ENCODE peak calls at places on chromosomes 1 and 21, in four cellular contexts. One of them, this sample, is unnamed.

GRCh38 chr1:18104546-18105100 is 3.0 kb upstream of the IGSF21 start:
- DNase-seq in GM23248: peak
- DNase-seq in Right ventricle myocardium superior: no peak
- DNase-seq in AG09309: no peak
- DNase-seq in this sample: no peak

GRCh38 chr1:65959896-65960295 is 167.2 kb downstream of the PDE4B start:
- DNase-seq in GM23248: no peak
- DNase-seq in Right ventricle myocardium superior: no peak
- DNase-seq in AG09309: no peak
- DNase-seq in this sample: no peak

GRCh38 chr1:30232288-30232899 is 491.0 kb downstream of the MATN1 start:
- DNase-seq in GM23248: peak
- DNase-seq in Right ventricle myocardium superior: no peak
- DNase-seq in AG09309: no peak
- DNase-seq in this sample: no peak

GRCh38 chr1:184242507-184242943 is 144.3 kb upstream of the C1orf21 start:
- DNase-seq in GM23248: peak
- DNase-seq in Right ventricle myocardium superior: no peak
- DNase-seq in AG09309: peak
- DNase-seq in this sample: no peak

GRCh38 chr1:231124746-231125145 is 37.1 kb upstream of the TRIM67 start:
- DNase-seq in GM23248: no peak
- DNase-seq in Right ventricle myocardium superior: no peak
- DNase-seq in AG09309: no peak
- DNase-seq in this sample: peak

GRCh38 chr1:229716064-229716463 is 90.0 kb downstream of the URB2 start:
- DNase-seq in GM23248: no peak
- DNase-seq in Right ventricle myocardium superior: no peak
- DNase-seq in AG09309: no peak
- DNase-seq in this sample: no peak

GRCh38 chr1:219537182-219537581 is 75.7 kb downstream of the ZC3H11B start:
- DNase-seq in GM23248: no peak
- DNase-seq in Right ventricle myocardium superior: no peak
- DNase-seq in AG09309: no peak
- DNase-seq in this sample: no peak

GRCh38 chr1:94926365-94926914 is 470 bp downstream of the CNN3 start:
- DNase-seq in GM23248: peak
- DNase-seq in Right ventricle myocardium superior: peak
- DNase-seq in AG09309: no peak
- DNase-seq in this sample: peak

GRCh38 chr1:18642278-18643095 is 11.8 kb downstream of the PAX7 start:
- DNase-seq in GM23248: no peak
- DNase-seq in Right ventricle myocardium superior: no peak
- DNase-seq in AG09309: no peak
- DNase-seq in this sample: no peak

GRCh38 chr1:230127105-230128054 is 60.3 kb downstream of the GALNT2 start:
- DNase-seq in GM23248: no peak
- DNase-seq in Right ventricle myocardium superior: peak
- DNase-seq in AG09309: no peak
- DNase-seq in this sample: no peak

GRCh38 chr1:42756956-42757891 is 9.6 kb downstream of the P3H1 start:
- DNase-seq in GM23248: peak
- DNase-seq in Right ventricle myocardium superior: no peak
- DNase-seq in AG09309: no peak
- DNase-seq in this sample: no peak

GRCh38 chr1:184044603-184045376 is 6.7 kb upstream of the TSEN15 start:
- DNase-seq in GM23248: no peak
- DNase-seq in Right ventricle myocardium superior: no peak
- DNase-seq in AG09309: no peak
- DNase-seq in this sample: no peak

GRCh38 chr1:183148599-183148998 is 37.5 kb upstream of the LAMC2 start:
- DNase-seq in GM23248: peak
- DNase-seq in Right ventricle myocardium superior: no peak
- DNase-seq in AG09309: no peak
- DNase-seq in this sample: no peak

GRCh38 chr1:44422161-44422560 is 17.1 kb downstream of the RNF220 start:
- DNase-seq in GM23248: no peak
- DNase-seq in Right ventricle myocardium superior: no peak
- DNase-seq in AG09309: no peak
- DNase-seq in this sample: no peak

GRCh38 chr1:218322762-218323161 is 22.4 kb upstream of the TGFB2 start:
- DNase-seq in GM23248: no peak
- DNase-seq in Right ventricle myocardium superior: no peak
- DNase-seq in AG09309: no peak
- DNase-seq in this sample: no peak

GRCh38 chr1:91795601-91796389 is 90.2 kb downstream of the TGFBR3 start:
- DNase-seq in GM23248: peak
- DNase-seq in Right ventricle myocardium superior: no peak
- DNase-seq in AG09309: peak
- DNase-seq in this sample: no peak

GRCh38 chr1:110393691-110394564 is 3.1 kb upstream of the SLC16A4 start:
- DNase-seq in GM23248: peak
- DNase-seq in Right ventricle myocardium superior: no peak
- DNase-seq in AG09309: no peak
- DNase-seq in this sample: no peak

GRCh38 chr21:43591468-43592050 is 67.7 kb downstream of the HSF2BP start:
- DNase-seq in GM23248: peak
- DNase-seq in Right ventricle myocardium superior: no peak
- DNase-seq in AG09309: no peak
- DNase-seq in this sample: no peak

GRCh38 chr1:191290441-191290840 is 812.8 kb upstream of the BRINP3 start:
- DNase-seq in GM23248: no peak
- DNase-seq in Right ventricle myocardium superior: no peak
- DNase-seq in AG09309: no peak
- DNase-seq in this sample: no peak

This sample was measured in osteocyte.